ENCODE peak calls at places on chromosomes 11 and 22, in ten cellular contexts. One of them, this sample, is unnamed. For H3K4me1 and H3K9me3, the result is how much of the 10 kb centered on the place peaks cover.

GRCh38 chr11:12150831-12151382 is 40.5 kb downstream of the MICAL2 start:
- DNase-seq in H1: no peak
- DNase-seq in heart right ventricle: no peak
- DNase-seq in vagina: no peak
- DNase-seq in K562: no peak
- DNase-seq in A549: no peak
- DNase-seq in breast epithelium: no peak
- DNase-seq in cardiac muscle cell: peak
- DNase-seq in lower lobe of right lung: no peak
- DNase-seq in PC-3: peak
- DNase-seq in this sample: no peak

GRCh38 chr22:44473580-44473979 is 24.5 kb downstream of the RTL6 start:
- DNase-seq in breast epithelium: no peak
- DNase-seq in vagina: no peak
- DNase-seq in A549: no peak
- DNase-seq in K562: no peak
- DNase-seq in heart right ventricle: no peak
- DNase-seq in PC-3: no peak
- DNase-seq in H1: no peak
- DNase-seq in lower lobe of right lung: no peak
- DNase-seq in cardiac muscle cell: no peak
- DNase-seq in this sample: no peak

GRCh38 chr11:108672113-108672512 is 7.2 kb downstream of the DDX10 start:
- DNase-seq in cardiac muscle cell: peak
- DNase-seq in H1: no peak
- DNase-seq in K562: no peak
- DNase-seq in breast epithelium: no peak
- DNase-seq in lower lobe of right lung: no peak
- DNase-seq in A549: no peak
- DNase-seq in vagina: no peak
- DNase-seq in PC-3: no peak
- DNase-seq in heart right ventricle: no peak
- DNase-seq in this sample: no peak

GRCh38 chr11:7348432-7349298 is 97.0 kb downstream of the SYT9 start:
- DNase-seq in PC-3: peak
- DNase-seq in vagina: no peak
- DNase-seq in heart right ventricle: no peak
- DNase-seq in breast epithelium: no peak
- DNase-seq in A549: no peak
- DNase-seq in cardiac muscle cell: peak
- DNase-seq in K562: no peak
- DNase-seq in H1: no peak
- DNase-seq in lower lobe of right lung: no peak
- DNase-seq in this sample: no peak

GRCh38 chr22:50443202-50443601 is 31.6 kb downstream of the SBF1 start:
- DNase-seq in H1: no peak
- DNase-seq in heart right ventricle: peak
- DNase-seq in K562: no peak
- DNase-seq in cardiac muscle cell: no peak
- DNase-seq in PC-3: no peak
- DNase-seq in lower lobe of right lung: no peak
- DNase-seq in breast epithelium: no peak
- DNase-seq in vagina: no peak
- DNase-seq in A549: no peak
- DNase-seq in this sample: no peak

GRCh38 chr22:49566693-49567092 is 261.0 kb downstream of the BRD1 start:
- DNase-seq in breast epithelium: no peak
- DNase-seq in H1: peak
- DNase-seq in PC-3: no peak
- DNase-seq in K562: no peak
- DNase-seq in heart right ventricle: no peak
- DNase-seq in lower lobe of right lung: no peak
- DNase-seq in vagina: no peak
- DNase-seq in cardiac muscle cell: no peak
- DNase-seq in A549: no peak
- DNase-seq in this sample: no peak

GRCh38 chr11:101860694-101861371 is 54.0 kb upstream of the CEP126 start:
- DNase-seq in H1: no peak
- DNase-seq in heart right ventricle: no peak
- DNase-seq in lower lobe of right lung: no peak
- DNase-seq in breast epithelium: peak
- DNase-seq in A549: peak
- DNase-seq in PC-3: peak
- DNase-seq in cardiac muscle cell: peak
- DNase-seq in vagina: no peak
- DNase-seq in K562: peak
- DNase-seq in this sample: peak

GRCh38 chr22:37830093-37830842 is 7.1 kb downstream of the GALR3 start:
- DNase-seq in lower lobe of right lung: no peak
- DNase-seq in PC-3: no peak
- DNase-seq in H1: no peak
- DNase-seq in K562: no peak
- DNase-seq in cardiac muscle cell: no peak
- DNase-seq in vagina: no peak
- DNase-seq in breast epithelium: no peak
- DNase-seq in heart right ventricle: no peak
- DNase-seq in A549: no peak
- DNase-seq in this sample: no peak

GRCh38 chr22:38719196-38719595 is 13.5 kb downstream of the GTPBP1 start:
- DNase-seq in vagina: no peak
- DNase-seq in cardiac muscle cell: no peak
- DNase-seq in lower lobe of right lung: no peak
- DNase-seq in heart right ventricle: no peak
- DNase-seq in breast epithelium: no peak
- DNase-seq in H1: no peak
- DNase-seq in K562: no peak
- DNase-seq in A549: no peak
- DNase-seq in PC-3: no peak
- DNase-seq in this sample: no peak

GRCh38 chr22:43183496-43184263 is 3.3 kb downstream of the TTLL12 start:
- DNase-seq in lower lobe of right lung: no peak
- DNase-seq in cardiac muscle cell: peak
- DNase-seq in K562: peak
- DNase-seq in A549: no peak
- DNase-seq in H1: no peak
- DNase-seq in breast epithelium: no peak
- DNase-seq in heart right ventricle: no peak
- DNase-seq in PC-3: no peak
- DNase-seq in vagina: no peak
- DNase-seq in this sample: no peak

GRCh38 chr11:17719028-17719939 is at the start of gene MYOD1:
- DNase-seq in H1: peak
- DNase-seq in cardiac muscle cell: no peak
- DNase-seq in PC-3: no peak
- DNase-seq in breast epithelium: no peak
- DNase-seq in A549: no peak
- DNase-seq in lower lobe of right lung: no peak
- DNase-seq in vagina: no peak
- DNase-seq in heart right ventricle: no peak
- DNase-seq in K562: no peak
- DNase-seq in this sample: no peak

GRCh38 chr11:126146454-126147192 is 64.8 kb downstream of the RPUSD4 start:
- DNase-seq in H1: no peak
- DNase-seq in cardiac muscle cell: no peak
- DNase-seq in heart right ventricle: no peak
- DNase-seq in PC-3: no peak
- DNase-seq in K562: no peak
- DNase-seq in breast epithelium: no peak
- DNase-seq in vagina: no peak
- DNase-seq in lower lobe of right lung: no peak
- DNase-seq in A549: no peak
- DNase-seq in this sample: no peak

DNA sequence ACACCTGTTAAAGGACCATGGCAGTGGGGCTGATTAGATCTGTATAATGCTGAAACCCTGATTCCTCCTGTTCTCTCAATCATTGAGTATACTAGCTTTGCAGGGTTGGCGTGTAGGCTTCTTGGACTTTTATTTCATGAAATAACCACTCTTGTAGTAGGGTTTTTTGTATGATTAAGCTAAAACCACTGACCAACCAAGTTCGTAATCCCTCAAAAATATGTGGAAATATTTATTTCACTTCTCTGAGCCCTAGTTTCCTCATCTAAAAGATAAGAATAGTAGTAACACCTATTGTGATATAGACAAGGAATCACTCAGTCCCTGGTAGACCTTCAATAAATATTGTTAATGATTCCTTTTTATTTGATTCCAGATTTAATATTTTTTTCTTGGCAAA is 4.2 kb downstream of the API5 start:
- DNase-seq in breast epithelium: no peak
- DNase-seq in K562: no peak
- DNase-seq in A549: no peak
- DNase-seq in H1: no peak
- DNase-seq in cardiac muscle cell: peak
- DNase-seq in vagina: no peak
- DNase-seq in PC-3: no peak
- DNase-seq in heart right ventricle: no peak
- DNase-seq in lower lobe of right lung: no peak
- DNase-seq in this sample: no peak
- H3K4me1 ChIP-seq in breast epithelium: under half
- H3K4me1 ChIP-seq in K562: under half
- H3K4me1 ChIP-seq in A549: under half
- H3K4me1 ChIP-seq in H1: under half
- H3K4me1 ChIP-seq in cardiac muscle cell: under half
- H3K4me1 ChIP-seq in vagina: under half
- H3K4me1 ChIP-seq in PC-3: under half
- H3K4me1 ChIP-seq in heart right ventricle: under half
- H3K4me1 ChIP-seq in lower lobe of right lung: under half
- H3K4me1 ChIP-seq in this sample: under half

GRCh38 chr11:73330569-73331093 is 22.6 kb downstream of the ARHGEF17 start:
- DNase-seq in PC-3: peak
- DNase-seq in breast epithelium: no peak
- DNase-seq in vagina: no peak
- DNase-seq in H1: no peak
- DNase-seq in cardiac muscle cell: peak
- DNase-seq in lower lobe of right lung: no peak
- DNase-seq in heart right ventricle: no peak
- DNase-seq in A549: peak
- DNase-seq in K562: peak
- DNase-seq in this sample: peak
- TF ChIP-seq CTCF in PC-3: peak
- TF ChIP-seq CTCF in breast epithelium: no peak
- TF ChIP-seq CTCF in vagina: no peak
- TF ChIP-seq CTCF in H1: peak
- TF ChIP-seq CTCF in cardiac muscle cell: peak
- TF ChIP-seq CTCF in lower lobe of right lung: peak
- TF ChIP-seq CTCF in heart right ventricle: peak
- TF ChIP-seq CTCF in A549: no peak
- TF ChIP-seq CTCF in K562: peak
- TF ChIP-seq CTCF in this sample: peak

DNA sequence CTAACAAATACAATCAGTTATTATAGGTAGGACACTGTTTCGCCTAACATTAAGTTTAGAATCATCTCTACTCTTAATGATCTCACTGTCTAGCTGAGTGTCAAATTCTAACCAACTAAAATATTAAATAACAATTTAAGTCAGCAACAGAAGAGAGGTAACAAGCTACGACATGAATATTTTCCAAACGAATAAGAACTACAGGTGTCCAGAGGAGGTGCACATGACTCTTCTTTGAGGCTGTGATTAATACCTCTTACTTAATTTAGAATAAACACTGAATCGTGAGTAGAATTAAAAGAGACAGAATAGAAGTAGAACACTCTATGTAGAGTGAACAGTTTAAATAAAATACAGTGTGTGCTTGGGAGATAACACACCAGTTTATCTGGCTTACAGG is 619.0 kb upstream of the ARHGAP42 start:
- DNase-seq in H1: no peak
- DNase-seq in vagina: no peak
- DNase-seq in K562: no peak
- DNase-seq in cardiac muscle cell: no peak
- DNase-seq in PC-3: no peak
- DNase-seq in A549: no peak
- DNase-seq in heart right ventricle: no peak
- DNase-seq in lower lobe of right lung: no peak
- DNase-seq in breast epithelium: no peak
- DNase-seq in this sample: no peak
- H3K9me3 ChIP-seq in H1: under half
- H3K9me3 ChIP-seq in vagina: under half
- H3K9me3 ChIP-seq in K562: under half
- H3K9me3 ChIP-seq in cardiac muscle cell: under half
- H3K9me3 ChIP-seq in PC-3: under half
- H3K9me3 ChIP-seq in A549: under half
- H3K9me3 ChIP-seq in heart right ventricle: under half
- H3K9me3 ChIP-seq in lower lobe of right lung: under half
- H3K9me3 ChIP-seq in breast epithelium: under half
- H3K9me3 ChIP-seq in this sample: under half

DNA sequence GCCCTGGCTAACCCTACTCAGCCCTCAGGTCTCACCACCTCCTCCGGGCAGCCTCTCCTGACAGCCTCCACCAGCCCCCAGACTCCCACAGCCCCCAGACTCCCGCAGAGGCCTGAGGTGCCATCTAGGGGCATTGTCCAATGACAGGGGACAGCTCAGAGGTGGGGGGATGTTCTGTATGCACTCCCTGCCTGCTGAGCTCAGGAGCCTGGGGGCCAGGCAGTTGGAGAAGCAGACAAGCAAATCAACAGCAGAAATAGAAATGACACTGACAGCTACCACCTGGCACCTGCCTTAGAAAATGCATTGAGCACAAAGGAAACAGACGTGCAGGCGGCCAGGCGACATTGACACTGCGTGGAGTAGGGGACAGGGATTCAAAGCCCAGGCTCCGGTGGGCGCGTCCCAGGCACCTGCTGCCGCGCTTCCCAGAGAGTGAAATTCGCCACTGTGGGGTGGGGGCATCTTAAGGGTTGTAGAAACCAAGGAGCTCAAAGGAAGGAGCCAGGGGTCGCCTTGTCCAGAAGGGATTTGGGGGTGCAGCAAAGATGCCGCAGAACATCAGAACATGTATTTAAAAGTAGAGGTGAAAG is 22.5 kb upstream of the WNT7B start:
- DNase-seq in H1: no peak
- DNase-seq in K562: no peak
- DNase-seq in breast epithelium: no peak
- DNase-seq in heart right ventricle: no peak
- DNase-seq in cardiac muscle cell: no peak
- DNase-seq in lower lobe of right lung: peak
- DNase-seq in vagina: no peak
- DNase-seq in PC-3: no peak
- DNase-seq in A549: no peak
- DNase-seq in this sample: no peak
- H3K4me1 ChIP-seq in H1: under half
- H3K4me1 ChIP-seq in K562: half or more
- H3K4me1 ChIP-seq in breast epithelium: under half
- H3K4me1 ChIP-seq in heart right ventricle: half or more
- H3K4me1 ChIP-seq in cardiac muscle cell: under half
- H3K4me1 ChIP-seq in lower lobe of right lung: half or more
- H3K4me1 ChIP-seq in vagina: half or more
- H3K4me1 ChIP-seq in PC-3: under half
- H3K4me1 ChIP-seq in A549: under half
- H3K4me1 ChIP-seq in this sample: under half